ENCODE peak calls at places on chromosome 4, in five cellular contexts. One of them, this sample, is unnamed.

GRCh38 chr4:86942185-86942666 is 7.4 kb downstream of the AFF1 start:
- DNase-seq in sigmoid colon: no peak
- DNase-seq in AG04450: no peak
- DNase-seq in fibroblast of pulmonary artery: peak; percentile 62
- DNase-seq in PC-3: peak; percentile 54
- DNase-seq in this sample: no peak

GRCh38 chr4:87805971-87806370 is 6.6 kb downstream of the IBSP start:
- DNase-seq in PC-3: peak; percentile 49
- DNase-seq in AG04450: no peak
- DNase-seq in fibroblast of pulmonary artery: peak; percentile 22
- DNase-seq in sigmoid colon: no peak
- DNase-seq in this sample: peak; percentile 54

GRCh38 chr4:5863461-5864113 is 29.3 kb downstream of the CRMP1 start:
- DNase-seq in PC-3: peak; percentile 87
- DNase-seq in sigmoid colon: no peak
- DNase-seq in fibroblast of pulmonary artery: peak; percentile 84
- DNase-seq in AG04450: peak; percentile 72
- DNase-seq in this sample: peak; percentile 86

GRCh38 chr4:8919651-8920288 is 48.1 kb upstream of the HMX1 start:
- DNase-seq in PC-3: no peak
- DNase-seq in AG04450: no peak
- DNase-seq in sigmoid colon: peak; percentile 44
- DNase-seq in fibroblast of pulmonary artery: no peak
- DNase-seq in this sample: no peak

GRCh38 chr4:107857741-107858140 is 33.0 kb downstream of the SGMS2 start:
- DNase-seq in fibroblast of pulmonary artery: no peak
- DNase-seq in AG04450: no peak
- DNase-seq in sigmoid colon: no peak
- DNase-seq in PC-3: no peak
- DNase-seq in this sample: no peak

GRCh38 chr4:145769450-145770037 is 89.6 kb downstream of the C4orf51 start:
- DNase-seq in AG04450: no peak
- DNase-seq in PC-3: no peak
- DNase-seq in sigmoid colon: no peak
- DNase-seq in fibroblast of pulmonary artery: no peak
- DNase-seq in this sample: no peak

GRCh38 chr4:150004481-150004880 is 73.8 kb upstream of the DCLK2 start:
- DNase-seq in AG04450: no peak
- DNase-seq in sigmoid colon: no peak
- DNase-seq in PC-3: no peak
- DNase-seq in fibroblast of pulmonary artery: peak; percentile 50
- DNase-seq in this sample: no peak

GRCh38 chr4:173879286-173879908 is 349.4 kb upstream of the HAND2 start:
- DNase-seq in AG04450: no peak
- DNase-seq in fibroblast of pulmonary artery: no peak
- DNase-seq in sigmoid colon: no peak
- DNase-seq in PC-3: no peak
- DNase-seq in this sample: no peak

GRCh38 chr4:124121511-124121934 is 591.0 kb downstream of the ANKRD50 start:
- DNase-seq in sigmoid colon: no peak
- DNase-seq in AG04450: no peak
- DNase-seq in fibroblast of pulmonary artery: peak; percentile 90
- DNase-seq in PC-3: peak; percentile 84
- DNase-seq in this sample: peak; percentile 95

GRCh38 chr4:107824367-107825071 is at the start of gene SGMS2:
- DNase-seq in fibroblast of pulmonary artery: peak; percentile 89
- DNase-seq in sigmoid colon: peak; percentile 95
- DNase-seq in PC-3: peak; percentile 94
- DNase-seq in AG04450: peak; percentile 54
- DNase-seq in this sample: peak; percentile 96

GRCh38 chr4:186829097-186829496 is 105.4 kb upstream of the FAT1 start:
- DNase-seq in sigmoid colon: no peak
- DNase-seq in fibroblast of pulmonary artery: no peak
- DNase-seq in AG04450: no peak
- DNase-seq in PC-3: no peak
- DNase-seq in this sample: no peak

GRCh38 chr4:113760852-113761681 is 471 bp downstream of the CAMK2D start:
- DNase-seq in fibroblast of pulmonary artery: peak; percentile 89
- DNase-seq in PC-3: peak; percentile 43
- DNase-seq in AG04450: no peak
- DNase-seq in sigmoid colon: peak; percentile 94
- DNase-seq in this sample: peak; percentile 83

GRCh38 chr4:106422766-106423165 is 54.2 kb upstream of the GIMD1 start:
- DNase-seq in fibroblast of pulmonary artery: no peak
- DNase-seq in AG04450: no peak
- DNase-seq in sigmoid colon: no peak
- DNase-seq in PC-3: no peak
- DNase-seq in this sample: no peak

DNA sequence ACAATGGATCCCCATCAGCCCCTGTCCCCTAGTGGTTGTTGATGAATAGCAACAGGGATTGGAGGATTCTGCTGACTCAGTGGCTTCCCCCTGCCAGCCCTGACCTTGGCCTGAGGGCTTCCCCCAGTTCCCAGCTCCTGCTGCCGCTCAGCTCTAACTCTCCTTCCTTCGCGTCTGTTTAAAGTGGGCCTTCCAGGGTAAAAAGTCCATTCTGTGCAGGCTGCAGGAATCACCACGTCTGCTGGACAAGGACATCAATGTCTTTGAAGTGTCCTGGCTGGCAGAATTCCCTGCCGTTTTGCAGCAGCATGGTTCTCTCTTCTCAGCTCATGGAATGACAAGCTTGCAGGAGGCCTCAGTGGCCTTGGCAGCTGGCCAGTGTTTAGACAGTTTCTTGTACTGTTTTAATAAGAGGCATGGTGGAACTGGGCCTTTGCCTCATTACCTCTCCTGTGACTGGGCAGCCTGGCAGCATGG is 152.5 kb upstream of the STX18 start:
- DNase-seq in fibroblast of pulmonary artery: no peak
- DNase-seq in AG04450: no peak
- DNase-seq in PC-3: no peak
- DNase-seq in sigmoid colon: no peak
- DNase-seq in this sample: peak; percentile 41
- TF ChIP-seq CTCF in fibroblast of pulmonary artery: peak; percentile 24
- TF ChIP-seq CTCF in AG04450: peak; percentile 49
- TF ChIP-seq CTCF in PC-3: peak; percentile 29
- TF ChIP-seq CTCF in sigmoid colon: no peak
- TF ChIP-seq CTCF in this sample: no peak

DNA sequence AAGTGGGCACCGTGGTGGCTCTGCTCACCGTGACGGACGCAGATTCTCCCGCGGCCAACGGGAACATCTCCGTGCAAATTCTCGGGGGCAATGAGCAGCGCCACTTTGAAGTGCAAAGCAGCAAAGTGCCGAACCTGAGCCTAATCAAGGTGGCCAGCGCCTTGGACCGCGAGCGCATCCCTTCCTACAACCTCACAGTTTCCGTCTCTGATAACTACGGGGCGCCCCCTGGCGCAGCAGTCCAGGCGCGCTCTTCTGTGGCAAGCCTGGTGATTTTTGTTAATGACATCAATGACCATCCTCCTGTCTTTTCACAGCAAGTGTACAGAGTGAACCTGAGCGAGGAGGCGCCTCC is 2.7 kb downstream of the FAT4 start:
- DNase-seq in PC-3: no peak
- DNase-seq in AG04450: no peak
- DNase-seq in fibroblast of pulmonary artery: peak; percentile 46
- DNase-seq in sigmoid colon: peak; percentile 73
- DNase-seq in this sample: peak; percentile 49
- TF ChIP-seq CTCF in PC-3: no peak
- TF ChIP-seq CTCF in AG04450: peak; percentile 64
- TF ChIP-seq CTCF in fibroblast of pulmonary artery: peak; percentile 51
- TF ChIP-seq CTCF in sigmoid colon: no peak
- TF ChIP-seq CTCF in this sample: peak; percentile 28

GRCh38 chr4:32340591-32340990 is 1620.4 kb downstream of the PCDH7 start:
- DNase-seq in PC-3: peak; percentile 31
- DNase-seq in sigmoid colon: no peak
- DNase-seq in fibroblast of pulmonary artery: no peak
- DNase-seq in AG04450: no peak
- DNase-seq in this sample: no peak
- TF ChIP-seq CTCF in PC-3: peak; percentile 49
- TF ChIP-seq CTCF in sigmoid colon: no peak
- TF ChIP-seq CTCF in fibroblast of pulmonary artery: no peak
- TF ChIP-seq CTCF in AG04450: no peak
- TF ChIP-seq CTCF in this sample: no peak

DNA sequence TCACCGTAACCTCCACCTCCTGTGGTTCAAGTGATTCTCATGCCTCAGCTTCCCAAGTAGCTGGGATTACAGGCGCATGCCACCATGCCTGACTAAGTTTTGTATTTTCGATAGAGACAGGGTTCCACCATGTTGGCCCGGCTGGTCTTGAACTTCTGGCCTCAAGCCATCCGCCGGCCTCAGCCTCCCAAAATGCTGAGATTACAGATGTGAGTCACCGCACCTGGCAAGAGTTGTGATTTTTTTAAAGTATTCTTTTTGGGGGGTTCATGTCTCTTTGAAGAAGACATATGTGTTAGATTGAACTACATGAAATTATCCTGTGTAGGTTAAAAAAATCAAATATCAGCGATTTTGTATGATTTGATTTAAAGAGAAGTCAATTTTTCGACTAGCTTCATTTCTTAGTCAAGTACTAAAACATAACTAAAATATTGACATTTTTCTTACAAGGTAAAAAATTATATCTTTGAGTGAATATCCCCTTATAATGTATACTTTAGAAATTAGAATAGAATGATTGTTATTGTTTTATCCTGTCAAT is 60.3 kb upstream of the ANTXR2 start:
- DNase-seq in PC-3: no peak
- DNase-seq in AG04450: no peak
- DNase-seq in fibroblast of pulmonary artery: no peak
- DNase-seq in sigmoid colon: no peak
- DNase-seq in this sample: no peak
- TF ChIP-seq CTCF in PC-3: no peak
- TF ChIP-seq CTCF in AG04450: no peak
- TF ChIP-seq CTCF in fibroblast of pulmonary artery: no peak
- TF ChIP-seq CTCF in sigmoid colon: no peak
- TF ChIP-seq CTCF in this sample: no peak

DNA sequence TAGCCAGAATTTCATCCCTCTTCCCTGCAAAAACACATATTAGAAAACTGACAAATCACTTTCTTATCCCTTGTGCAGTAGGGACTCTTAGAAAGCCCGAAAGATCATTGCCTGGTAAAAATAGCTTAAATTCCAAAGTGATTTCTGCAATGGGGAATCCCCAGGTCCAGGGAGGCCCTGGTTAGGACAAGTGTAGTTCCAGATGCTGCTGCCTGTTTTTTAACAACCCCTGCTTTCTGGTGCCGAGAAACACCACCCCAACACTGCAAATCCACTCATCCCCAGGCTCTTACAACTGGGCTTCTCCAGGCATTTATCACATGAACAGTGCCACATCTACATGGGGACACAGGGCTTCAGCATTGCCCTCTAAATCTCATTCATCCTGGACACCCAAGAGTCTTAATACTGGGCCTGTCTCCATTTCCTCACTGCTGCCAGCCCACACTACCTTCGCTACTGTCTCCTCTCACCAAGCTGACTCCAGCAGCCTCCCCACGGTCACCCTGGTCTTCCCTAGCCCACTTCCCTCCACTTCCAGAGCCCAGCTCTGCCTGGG is 112.2 kb upstream of the PSAPL1 start:
- DNase-seq in sigmoid colon: no peak
- DNase-seq in PC-3: peak; percentile 16
- DNase-seq in AG04450: peak; percentile 13
- DNase-seq in fibroblast of pulmonary artery: no peak
- DNase-seq in this sample: peak; percentile 24
- TF ChIP-seq CTCF in sigmoid colon: no peak
- TF ChIP-seq CTCF in PC-3: no peak
- TF ChIP-seq CTCF in AG04450: no peak
- TF ChIP-seq CTCF in fibroblast of pulmonary artery: no peak
- TF ChIP-seq CTCF in this sample: no peak

GRCh38 chr4:48139688-48140087 is 5.6 kb upstream of the TXK start:
- DNase-seq in PC-3: peak; percentile 39
- DNase-seq in fibroblast of pulmonary artery: peak; percentile 47
- DNase-seq in sigmoid colon: no peak
- DNase-seq in AG04450: no peak
- DNase-seq in this sample: peak; percentile 21

GRCh38 chr4:48137766-48138349 is 3.8 kb upstream of the TXK start:
- DNase-seq in PC-3: no peak
- DNase-seq in AG04450: no peak
- DNase-seq in fibroblast of pulmonary artery: no peak
- DNase-seq in sigmoid colon: no peak
- DNase-seq in this sample: no peak

GRCh38 chr4:48138936-48139335 is 4.9 kb upstream of the TXK start:
- DNase-seq in AG04450: no peak
- DNase-seq in sigmoid colon: no peak
- DNase-seq in PC-3: no peak
- DNase-seq in fibroblast of pulmonary artery: no peak
- DNase-seq in this sample: no peak

GRCh38 chr4:48141048-48141447 is 7.0 kb upstream of the TXK start:
- DNase-seq in AG04450: peak; percentile 8
- DNase-seq in fibroblast of pulmonary artery: peak; percentile 68
- DNase-seq in PC-3: peak; percentile 66
- DNase-seq in sigmoid colon: no peak
- DNase-seq in this sample: peak; percentile 48

GRCh38 chr4:48138511-48138910 is 4.5 kb upstream of the TXK start:
- DNase-seq in PC-3: no peak
- DNase-seq in sigmoid colon: no peak
- DNase-seq in AG04450: no peak
- DNase-seq in fibroblast of pulmonary artery: no peak
- DNase-seq in this sample: no peak
- TF ChIP-seq CTCF in PC-3: no peak
- TF ChIP-seq CTCF in sigmoid colon: no peak
- TF ChIP-seq CTCF in AG04450: no peak
- TF ChIP-seq CTCF in fibroblast of pulmonary artery: no peak
- TF ChIP-seq CTCF in this sample: no peak

GRCh38 chr4:104138154-104138553 is 356.5 kb downstream of the CXXC4 start:
- DNase-seq in AG04450: no peak
- DNase-seq in PC-3: no peak
- DNase-seq in sigmoid colon: no peak
- DNase-seq in fibroblast of pulmonary artery: no peak
- DNase-seq in this sample: no peak
- TF ChIP-seq CTCF in AG04450: no peak
- TF ChIP-seq CTCF in PC-3: no peak
- TF ChIP-seq CTCF in sigmoid colon: no peak
- TF ChIP-seq CTCF in fibroblast of pulmonary artery: no peak
- TF ChIP-seq CTCF in this sample: no peak

DNA sequence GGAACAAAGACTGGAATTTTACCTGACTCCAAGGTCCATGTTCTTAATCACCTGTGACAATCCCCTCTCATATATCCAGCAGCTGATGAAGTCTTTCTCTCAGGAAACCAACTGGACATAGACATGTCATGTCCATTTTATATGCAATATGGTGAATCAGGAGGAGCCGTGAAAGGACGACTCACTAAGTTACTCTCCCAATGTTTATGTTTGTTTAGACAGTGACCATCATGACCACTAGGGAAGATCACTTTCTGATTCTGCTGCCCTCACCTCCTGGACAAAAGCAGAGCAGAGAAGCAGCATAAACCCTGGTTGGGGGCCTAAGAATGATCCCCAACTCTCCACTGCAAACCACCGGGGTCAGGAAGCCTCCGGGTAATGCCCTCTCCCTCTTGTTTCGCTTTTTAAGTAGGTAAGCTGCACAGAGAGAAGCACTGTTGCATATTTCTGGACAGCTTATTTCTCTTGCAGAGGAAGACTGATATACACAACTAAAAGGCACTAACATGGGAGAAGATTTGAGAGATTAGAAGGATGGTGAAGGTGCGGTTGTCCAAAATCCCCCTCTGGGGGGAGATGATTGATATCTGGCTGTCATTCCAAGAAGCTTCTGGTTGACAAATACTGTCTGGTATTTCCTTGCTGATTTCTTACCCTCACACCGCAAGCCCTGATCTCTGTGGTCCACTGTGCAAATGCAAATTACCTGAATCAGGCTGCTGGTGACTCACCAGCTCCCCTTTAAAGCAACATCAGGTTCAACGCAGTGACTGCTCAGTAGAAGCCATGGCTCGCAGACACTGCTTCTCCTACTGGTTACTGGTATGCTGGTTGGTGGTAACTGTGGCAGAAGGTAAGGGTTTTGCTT is at the start of gene ODAPH:
- DNase-seq in PC-3: peak; percentile 76
- DNase-seq in AG04450: no peak
- DNase-seq in fibroblast of pulmonary artery: no peak
- DNase-seq in sigmoid colon: no peak
- DNase-seq in this sample: peak; percentile 63
- TF ChIP-seq CTCF in PC-3: peak; percentile 51
- TF ChIP-seq CTCF in AG04450: peak; percentile 19
- TF ChIP-seq CTCF in fibroblast of pulmonary artery: no peak
- TF ChIP-seq CTCF in sigmoid colon: no peak
- TF ChIP-seq CTCF in this sample: no peak